ENCODE peak calls at places on chromosomes 11 and 22, in five cellular contexts. W is GM12865; Y is CD4-positive, CD25-positive, alpha-beta regulatory T cell; S is effector memory CD8-positive, alpha-beta T cell; H is Right ventricle myocardium inferior. C is an unnamed sample.

GRCh38 chr11:75031224-75031753 is 42.6 kb downstream of the NEU3 start:
- DNase-seq in W (no peak), Y (no peak), S (no peak), H (no peak), C (no peak)

GRCh38 chr11:84905411-84905810 is 721.7 kb downstream of the DLG2 start:
- DNase-seq in W (no peak), Y (no peak), S (no peak), H (no peak), C (no peak)

GRCh38 chr11:93784935-93785360 is 866 bp downstream of the MED17 start:
- DNase-seq in W (peak), Y (no peak), S (no peak), H (no peak), C (peak)

GRCh38 chr11:126304457-126305072 is 705 bp downstream of the DCPS start:
- DNase-seq in W (peak), Y (no peak), S (no peak), H (no peak), C (no peak)

GRCh38 chr11:59173080-59173963 is 1.4 kb downstream of the DTX4 start:
- DNase-seq in W (no peak), Y (peak), S (no peak), H (peak), C (no peak)

GRCh38 chr11:132471491-132471890 is 1060.8 kb downstream of the OPCML start:
- DNase-seq in W (no peak), Y (no peak), S (no peak), H (no peak), C (no peak)

GRCh38 chr11:20488352-20488751 is 100.8 kb downstream of the PRMT3 start:
- DNase-seq in W (no peak), Y (no peak), S (no peak), H (no peak), C (no peak)

GRCh38 chr11:76628408-76628947 is 42.1 kb downstream of the LRRC32 start:
- DNase-seq in W (no peak), Y (peak), S (no peak), H (peak), C (peak)

GRCh38 chr22:20247010-20247505 is 21.1 kb downstream of the RTN4R start:
- DNase-seq in W (peak), Y (no peak), S (no peak), H (no peak), C (no peak)

GRCh38 chr11:110470716-110471115 is 41.0 kb downstream of the FDX1 start:
- DNase-seq in W (no peak), Y (no peak), S (no peak), H (no peak), C (no peak)

GRCh38 chr11:24453129-24453723 is 43.6 kb upstream of the LUZP2 start:
- DNase-seq in W (no peak), Y (no peak), S (no peak), H (no peak), C (no peak)

GRCh38 chr11:30853470-30853869 is 267.3 kb upstream of the MPPED2 start:
- DNase-seq in W (no peak), Y (no peak), S (no peak), H (no peak), C (no peak)

GRCh38 chr11:114088836-114089235 is 29.3 kb downstream of the ZBTB16 start:
- DNase-seq in W (no peak), Y (no peak), S (no peak), H (no peak), C (no peak)

GRCh38 chr11:2902784-2903671 is 17.5 kb upstream of the CDKN1C start:
- DNase-seq in W (no peak), Y (no peak), S (no peak), H (no peak), C (no peak)

GRCh38 chr11:3835100-3835485 is 5.7 kb downstream of the RHOG start:
- DNase-seq in W (no peak), Y (no peak), S (no peak), H (no peak), C (no peak)

GRCh38 chr11:108871152-108871551 is 206.3 kb downstream of the DDX10 start:
- DNase-seq in W (peak), Y (peak), S (no peak), H (peak), C (peak)

GRCh38 chr22:46070722-46071450 is 79.4 kb upstream of the PPARA start:
- DNase-seq in W (peak), Y (peak), S (no peak), H (peak), C (peak)

GRCh38 chr11:10322830-10323792 is 18.2 kb downstream of the ADM start:
- DNase-seq in W (peak), Y (peak), S (peak), H (no peak), C (peak)

GRCh38 chr22:43342347-43343261 is 568 bp downstream of the SCUBE1 start:
- DNase-seq in W (no peak), Y (no peak), S (no peak), H (no peak), C (no peak)

GRCh38 chr11:2914475-2915195 is 14.6 kb downstream of the PHLDA2 start:
- DNase-seq in W (no peak), Y (no peak), S (no peak), H (no peak), C (no peak)

GRCh38 chr11:69125861-69126260 is 29.9 kb upstream of the SMIM38 start:
- DNase-seq in W (no peak), Y (no peak), S (no peak), H (no peak), C (no peak)

GRCh38 chr11:44246726-44247125 is 63.2 kb downstream of the ALX4 start:
- DNase-seq in W (no peak), Y (no peak), S (no peak), H (no peak), C (no peak)

GRCh38 chr22:31945478-31945815 is 1.1 kb downstream of the YWHAH start:
- DNase-seq in W (peak), Y (peak), S (no peak), H (no peak), C (peak)

GRCh38 chr22:36546092-36546804 is 17.3 kb upstream of the EIF3D start:
- DNase-seq in W (peak), Y (peak), S (no peak), H (no peak), C (peak)

GRCh38 chr11:55172734-55173415 is 89.1 kb upstream of the TRIM48 start:
- DNase-seq in W (no peak), Y (peak), S (no peak), H (peak), C (no peak)

GRCh38 chr22:29032014-29032475 is 29.6 kb downstream of the C22orf31 start:
- DNase-seq in W (no peak), Y (no peak), S (no peak), H (no peak), C (no peak)

GRCh38 chr11:64638017-64638664 is 47.1 kb downstream of the SLC22A12 start:
- DNase-seq in W (no peak), Y (no peak), S (no peak), H (peak), C (no peak)

GRCh38 chr11:106644824-106645223 is 373.5 kb downstream of the GUCY1A2 start:
- DNase-seq in W (no peak), Y (no peak), S (no peak), H (no peak), C (no peak)

GRCh38 chr11:368414-369335 is 624 bp upstream of the B4GALNT4 start:
- DNase-seq in W (no peak), Y (no peak), S (no peak), H (peak), C (no peak)

GRCh38 chr11:126480015-126480409 is 124.5 kb downstream of the ST3GAL4 start:
- DNase-seq in W (no peak), Y (no peak), S (no peak), H (no peak), C (no peak)

GRCh38 chr11:66020618-66021357 is 5.5 kb downstream of the CATSPER1 start:
- DNase-seq in W (no peak), Y (no peak), S (no peak), H (no peak), C (no peak)

GRCh38 chr11:126165366-126166156 is 45.9 kb downstream of the RPUSD4 start:
- DNase-seq in W (no peak), Y (no peak), S (no peak), H (no peak), C (no peak)

GRCh38 chr11:1358286-1358685 is 31.4 kb upstream of the BRSK2 start:
- DNase-seq in W (no peak), Y (no peak), S (no peak), H (peak), C (no peak)

GRCh38 chr11:41943671-41944070 is 484.2 kb upstream of the LRRC4C start:
- DNase-seq in W (no peak), Y (no peak), S (no peak), H (no peak), C (no peak)

GRCh38 chr11:117468888-117469287 is 141.2 kb downstream of the CEP164 start:
- DNase-seq in W (no peak), Y (no peak), S (no peak), H (no peak), C (no peak)

GRCh38 chr22:24482586-24482985 is 12.5 kb upstream of the UPB1 start:
- DNase-seq in W (no peak), Y (no peak), S (no peak), H (no peak), C (no peak)

C was measured in stimulated activated naive CD8-positive, alpha-beta T cell treated with anti-CD3 and anti-CD28 coated beads, Interleukin-15, Interleukin-2, amounts not matched to agents 100 U/mL and 50 U/mL, for 24 hours.